ENCODE peak calls at places on chromosomes 13 and 19, in eight cellular contexts. G, U, O, J, E, F, M and A are unnamed samples.

GRCh38 chr13:87122551-87122950 is 548.6 kb upstream of the SLITRK5 start:
- DNase-seq in U (peak), O (peak), F (no peak), M (peak), G (no peak), J (no peak), E (no peak), A (no peak)

GRCh38 chr13:108987945-108988344 is 358.5 kb downstream of the MYO16 start:
- DNase-seq in E (no peak), M (no peak), J (no peak), U (no peak), O (no peak), G (no peak), F (no peak), A (no peak)

GRCh38 chr13:111474136-111475002 is 153.9 kb downstream of the TEX29 start:
- DNase-seq in O (peak), G (peak), M (peak), F (no peak), J (peak), U (peak), E (no peak), A (no peak)

GRCh38 chr19:33387351-33388230 is 14.1 kb downstream of the CEBPG start:
- DNase-seq in G (no peak), U (no peak), J (no peak), O (no peak), M (no peak), F (no peak), E (peak), A (no peak)

GRCh38 chr19:4144666-4145261 is 8.7 kb upstream of the CREB3L3 start:
- DNase-seq in G (peak), F (no peak), E (no peak), J (no peak), O (peak), M (peak), U (peak), A (no peak)

GRCh38 chr19:55697698-55698097 is 22.7 kb downstream of the EPN1 start:
- DNase-seq in F (no peak), G (no peak), E (no peak), O (no peak), J (no peak), U (no peak), M (no peak), A (no peak)

GRCh38 chr19:38452430-38453366 is 19.2 kb downstream of the RYR1 start:
- DNase-seq in U (no peak), O (no peak), E (no peak), M (no peak), F (no peak), J (no peak), G (no peak), A (no peak)

GRCh38 chr13:24693862-24694471 is 13.8 kb downstream of the ATP12A start:
- DNase-seq in U (peak), E (no peak), M (peak), O (peak), J (no peak), G (peak), F (no peak), A (no peak)

GRCh38 chr13:30172593-30173300 is 134.6 kb downstream of the KATNAL1 start:
- DNase-seq in G (no peak), J (no peak), M (peak), E (no peak), O (no peak), F (no peak), U (no peak), A (no peak)

GRCh38 chr13:33125821-33126570 is 109.8 kb downstream of the KL start:
- DNase-seq in G (peak), O (peak), E (peak), M (peak), U (peak), J (no peak), F (no peak), A (no peak)

GRCh38 chr19:51729781-51730180 is 6.0 kb upstream of the HAS1 start:
- DNase-seq in U (no peak), J (no peak), F (no peak), M (peak), G (peak), O (no peak), E (no peak), A (no peak)

GRCh38 chr13:112625698-112626097 is 37.7 kb upstream of the TUBGCP3 start:
- DNase-seq in O (no peak), M (no peak), J (no peak), E (no peak), U (no peak), G (no peak), F (no peak), A (no peak)

GRCh38 chr13:98310485-98311199 is 133.6 kb upstream of the RNF113B start:
- DNase-seq in U (no peak), M (no peak), J (no peak), O (no peak), F (no peak), E (no peak), G (no peak), A (no peak)

GRCh38 chr13:29505950-29506349 is 89.5 kb downstream of the SLC7A1 start:
- DNase-seq in E (no peak), M (no peak), F (no peak), U (no peak), G (no peak), O (no peak), J (no peak), A (no peak)

GRCh38 chr13:18948664-18949488 is 232.7 kb downstream of the TUBA3C start:
- DNase-seq in J (no peak), F (no peak), U (no peak), O (no peak), G (no peak), E (no peak), M (no peak), A (no peak)

GRCh38 chr13:90757127-90757680 is 590.3 kb upstream of the MIR17HG start:
- DNase-seq in J (no peak), E (no peak), U (no peak), O (no peak), M (peak), G (peak), F (no peak), A (no peak)

GRCh38 chr13:91813255-91813654 is 414.8 kb downstream of the GPC5 start:
- DNase-seq in F (no peak), J (no peak), O (no peak), G (no peak), E (peak), U (no peak), M (no peak), A (no peak)

GRCh38 chr13:33683376-33683775 is 134.6 kb upstream of the RFC3 start:
- DNase-seq in E (no peak), F (no peak), G (no peak), J (no peak), M (no peak), U (no peak), O (no peak), A (no peak)

GRCh38 chr13:62119739-62120700 is 704.4 kb upstream of the PCDH20 start:
- DNase-seq in G (peak), F (no peak), M (peak), J (no peak), E (no peak), O (peak), U (peak), A (no peak)

GRCh38 chr13:38979891-38980627 is 10.6 kb downstream of the STOML3 start:
- DNase-seq in J (no peak), O (peak), E (peak), G (peak), F (no peak), U (no peak), M (peak), A (no peak)

GRCh38 chr13:108963846-108964600 is 334.6 kb downstream of the MYO16 start:
- DNase-seq in F (no peak), J (no peak), O (peak), U (peak), E (no peak), M (peak), G (peak), A (no peak)

GRCh38 chr13:110246530-110246929 is 60.4 kb downstream of the COL4A1 start:
- DNase-seq in O (no peak), M (peak), E (no peak), J (no peak), U (no peak), F (no peak), G (no peak), A (no peak)

GRCh38 chr19:53540091-53540490 is 2.1 kb downstream of the ZNF331 start:
- DNase-seq in G (no peak), E (no peak), O (no peak), F (no peak), J (no peak), M (no peak), U (no peak), A (no peak)

GRCh38 chr19:53536223-53536543 is 1.8 kb upstream of the ZNF331 start:
- DNase-seq in U (no peak), F (no peak), M (no peak), O (no peak), J (no peak), G (no peak), E (no peak), A (no peak)

GRCh38 chr19:53537126-53537522 is 821 bp upstream of the ZNF331 start:
- DNase-seq in M (no peak), F (no peak), O (no peak), E (no peak), G (no peak), J (no peak), U (no peak), A (no peak)

GRCh38 chr19:53538378-53539109 is 599 bp downstream of the ZNF331 start:
- DNase-seq in M (no peak), U (no peak), G (no peak), O (no peak), E (no peak), F (no peak), J (no peak), A (no peak)

DNA sequence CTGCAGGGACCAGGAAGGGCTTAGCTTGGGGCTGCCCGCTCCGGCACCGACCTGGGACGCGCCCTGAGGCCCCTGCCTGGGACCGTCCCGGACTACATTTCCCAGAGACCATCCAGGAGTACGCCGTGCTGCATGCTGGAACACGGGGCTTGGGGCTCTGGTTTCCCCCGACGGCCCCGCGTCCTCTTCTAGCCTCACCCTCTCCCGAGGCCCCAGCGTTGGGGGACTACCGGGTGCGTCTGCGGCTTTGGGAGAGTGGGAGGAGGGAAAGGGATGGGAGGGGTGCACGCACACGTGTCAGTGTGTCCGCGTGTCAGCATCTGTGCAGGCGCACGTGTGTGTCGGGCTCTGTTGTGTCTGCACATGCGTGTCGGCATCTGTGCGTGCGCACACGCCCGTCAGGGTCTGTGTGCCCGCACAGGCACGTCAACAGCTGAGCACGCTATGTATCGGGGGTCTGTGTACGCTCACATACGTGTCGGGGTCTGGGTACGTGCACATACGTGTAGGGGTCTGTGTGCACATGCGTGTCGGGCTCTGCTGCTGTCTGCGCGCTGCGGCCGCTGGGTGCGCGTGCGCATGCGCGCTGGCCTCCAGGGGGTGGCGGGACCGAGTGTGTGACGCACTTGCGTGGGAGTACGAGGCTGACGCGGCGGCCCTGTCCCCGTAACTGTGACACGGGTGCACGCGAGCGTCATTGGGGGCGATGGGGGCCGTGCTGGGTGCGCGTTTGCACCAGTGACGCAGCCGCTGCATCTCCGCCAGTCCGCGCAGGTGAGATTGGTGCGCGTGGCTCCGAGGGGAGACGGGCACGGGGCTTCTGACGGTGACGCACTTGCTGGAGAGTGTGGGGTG is at the start of gene ZNF331:
- DNase-seq in J (peak), O (peak), E (peak), F (peak), G (peak), M (peak), U (peak), A (peak)
- TF ChIP-seq CTCF in J (no peak), O (peak), E (peak), F (no peak), G (peak), M (no peak), U (peak), A (no peak)

GRCh38 chr13:49439609-49440008 is 4.3 kb downstream of the CAB39L start:
- DNase-seq in M (no peak), U (no peak), G (no peak), F (no peak), E (no peak), O (no peak), J (no peak), A (no peak)

GRCh38 chr13:49437705-49438104 is 6.2 kb downstream of the CAB39L start:
- DNase-seq in U (no peak), E (no peak), M (no peak), J (no peak), F (no peak), G (no peak), O (no peak), A (no peak)

GRCh38 chr13:49441312-49441711 is 2.6 kb downstream of the CAB39L start:
- DNase-seq in O (no peak), U (no peak), F (no peak), G (no peak), E (no peak), J (no peak), M (no peak), A (no peak)

GRCh38 chr13:49435992-49436391 is 7.9 kb downstream of the CAB39L start:
- DNase-seq in M (peak), J (no peak), U (peak), O (peak), G (peak), F (no peak), E (no peak), A (no peak)

DNA sequence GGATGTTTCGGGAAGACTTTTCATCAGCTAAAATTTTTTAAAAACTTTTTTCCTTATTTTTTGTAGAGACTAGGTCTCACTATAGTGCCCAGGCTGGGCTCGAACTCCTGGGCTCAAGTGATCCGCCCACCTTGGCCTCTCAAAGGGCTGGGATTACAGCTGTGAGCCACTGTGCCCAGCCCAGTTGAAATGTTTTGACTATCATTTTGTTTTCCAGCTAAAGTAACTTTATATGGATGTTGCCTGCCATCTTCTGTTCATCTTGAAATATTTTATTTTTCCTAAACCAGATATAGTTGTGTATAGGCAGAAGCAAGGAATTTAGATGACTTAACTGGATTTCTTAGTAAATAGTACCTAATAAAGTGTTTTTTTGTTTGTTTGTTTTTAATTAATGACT is 7.0 kb downstream of the CAB39L start:
- DNase-seq in M (peak), O (peak), G (peak), F (no peak), J (no peak), U (peak), E (peak), A (no peak)
- TF ChIP-seq CTCF in M (peak), O (peak), G (no peak), F (no peak), J (no peak), U (peak), E (peak), A (no peak)

GRCh38 chr19:43743059-43743458 is 11.7 kb downstream of the SMG9 start:
- DNase-seq in M (peak), J (no peak), U (peak), G (peak), F (no peak), E (no peak), O (peak), A (no peak)
- TF ChIP-seq CTCF in M (no peak), J (no peak), U (no peak), G (no peak), F (no peak), E (no peak), O (no peak), A (no peak)

GRCh38 chr19:9041023-9041422 is 30.8 kb upstream of the MUC16 start:
- DNase-seq in J (no peak), G (no peak), U (no peak), O (no peak), F (no peak), E (no peak), M (no peak), A (no peak)

GRCh38 chr19:9043524-9043923 is 33.3 kb upstream of the MUC16 start:
- DNase-seq in M (no peak), O (no peak), U (no peak), E (no peak), F (no peak), G (no peak), J (no peak), A (no peak)

GRCh38 chr19:9046694-9047093 is 36.5 kb upstream of the MUC16 start:
- DNase-seq in F (no peak), G (no peak), M (no peak), O (no peak), U (no peak), E (no peak), J (no peak), A (no peak)

GRCh38 chr19:9040131-9040530 is 29.9 kb upstream of the MUC16 start:
- DNase-seq in U (no peak), G (no peak), E (no peak), J (no peak), O (no peak), F (no peak), M (no peak), A (no peak)

DNA sequence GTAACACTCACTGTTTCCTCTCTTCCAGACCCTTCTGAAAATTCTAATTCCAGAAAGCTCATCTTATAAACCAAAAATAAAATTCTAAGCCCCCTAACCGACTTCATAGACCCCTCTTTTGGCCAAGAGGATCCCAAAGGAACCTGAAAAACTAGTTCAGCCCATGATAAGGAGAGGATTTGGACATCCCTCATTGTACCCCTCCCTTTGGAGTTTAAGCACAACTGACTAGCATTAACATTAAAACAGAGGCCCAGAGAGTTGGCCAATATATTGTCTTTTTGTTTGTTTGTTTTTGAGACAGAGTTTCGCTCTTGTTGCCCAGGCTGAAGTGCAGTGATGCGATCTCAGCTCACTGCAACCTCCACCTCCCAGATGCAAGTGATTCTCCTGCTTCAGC is 34.2 kb upstream of the MUC16 start:
- DNase-seq in O (no peak), J (no peak), E (no peak), M (no peak), G (no peak), F (no peak), U (no peak), A (no peak)
- TF ChIP-seq CTCF in O (no peak), J (no peak), E (no peak), M (no peak), G (no peak), F (no peak), U (no peak), A (no peak)

GRCh38 chr13:36850790-36851438 is 31.9 kb downstream of the RFXAP start:
- DNase-seq in G (no peak), F (no peak), U (no peak), M (peak), J (no peak), E (no peak), O (peak), A (no peak)
- TF ChIP-seq CTCF in G (peak), F (no peak), U (peak), M (peak), J (no peak), E (peak), O (peak), A (no peak)

GRCh38 chr19:36488816-36489138 is 584 bp downstream of the ZNF566 start:
- DNase-seq in U (no peak), F (no peak), E (no peak), J (peak), O (no peak), G (peak), M (peak), A (no peak)
- TF ChIP-seq CTCF in U (no peak), F (no peak), E (no peak), J (no peak), O (no peak), G (no peak), M (no peak), A (no peak)

GRCh38 chr19:14475251-14476073 is at the start of gene PTGER1:
- DNase-seq in F (no peak), G (peak), U (peak), E (no peak), O (peak), M (peak), J (no peak), A (peak)
- TF ChIP-seq CTCF in F (no peak), G (peak), U (peak), E (peak), O (peak), M (no peak), J (no peak), A (no peak)

GRCh38 chr13:43963726-43964125 is 84.0 kb downstream of the LACC1 start:
- DNase-seq in E (no peak), G (no peak), J (no peak), M (no peak), O (peak), F (no peak), U (no peak), A (peak)
- TF ChIP-seq CTCF in E (peak), G (no peak), J (no peak), M (peak), O (peak), F (no peak), U (no peak), A (peak)